ENCODE peak calls at places on chromosomes 4 and X, in six cellular contexts. J is activated T-helper 1 cell treated with Interleukin-2 at 50 U/mL for 16 hours, B is NCI-H1694 treated with DMSO at 0.1 percent for 48 hours, K is GM10248, W is H54, X is cardiac muscle cell. N is an unnamed sample.

GRCh38 chrX:85993539-85994197 is 53.7 kb downstream of the CHM start:
- DNase-seq in J (no peak), K (no peak), B (no peak), X (peak), W (no peak), N (no peak)

GRCh38 chr4:98507299-98507698 is 151.1 kb downstream of the TSPAN5 start:
- DNase-seq in B (no peak), K (no peak), J (no peak), X (no peak), W (no peak), N (no peak)

GRCh38 chr4:152468408-152468807 is 67.5 kb downstream of the FBXW7 start:
- DNase-seq in J (no peak), K (no peak), B (no peak), X (peak), W (no peak), N (no peak)

GRCh38 chr4:139866270-139866962 is 200.8 kb downstream of the MGST2 start:
- DNase-seq in B (peak), W (no peak), J (no peak), X (no peak), K (no peak), N (no peak)

GRCh38 chr4:120760047-120760446 is 162.5 kb downstream of the PRDM5 start:
- DNase-seq in X (no peak), K (no peak), J (no peak), B (no peak), W (no peak), N (no peak)

GRCh38 chr4:24963277-24963676 is 50.4 kb upstream of the CCDC149 start:
- DNase-seq in J (no peak), X (no peak), B (no peak), W (no peak), K (no peak), N (no peak)

GRCh38 chr4:76740866-76741662 is 156.9 kb downstream of the SOWAHB start:
- DNase-seq in K (no peak), J (no peak), X (no peak), W (no peak), B (no peak), N (no peak)

GRCh38 chrX:47579537-47579936 is 2.7 kb upstream of the TIMP1 start:
- DNase-seq in X (peak), W (no peak), J (no peak), K (peak), B (no peak), N (no peak)

GRCh38 chrX:154308108-154308946 is 12.7 kb downstream of the TKTL1 start:
- DNase-seq in J (peak), W (peak), K (peak), X (peak), B (peak), N (no peak)

GRCh38 chr4:184099541-184099966 is 118.1 kb downstream of the ENPP6 start:
- DNase-seq in K (no peak), W (no peak), X (no peak), J (no peak), B (peak), N (no peak)